ENCODE peak calls at places on chromosomes 3 and 15, in six cellular contexts. One of them, this sample, is unnamed.

GRCh38 chr3:46098319-46098761 is 71.1 kb upstream of the XCR1 start:
- DNase-seq in transverse colon: peak
- DNase-seq in sigmoid colon: peak
- DNase-seq in vagina: peak
- DNase-seq in GM23338: no peak
- DNase-seq in spleen: peak
- DNase-seq in this sample: no peak

GRCh38 chr3:177460100-177460499 is 262.8 kb upstream of the TBL1XR1 start:
- DNase-seq in transverse colon: no peak
- DNase-seq in sigmoid colon: no peak
- DNase-seq in GM23338: peak
- DNase-seq in spleen: no peak
- DNase-seq in vagina: no peak
- DNase-seq in this sample: no peak

GRCh38 chr3:132174500-132174899 is 139.7 kb upstream of the CPNE4 start:
- DNase-seq in GM23338: no peak
- DNase-seq in transverse colon: no peak
- DNase-seq in sigmoid colon: no peak
- DNase-seq in spleen: no peak
- DNase-seq in vagina: no peak
- DNase-seq in this sample: no peak

GRCh38 chr15:86645861-86646393 is 566.3 kb downstream of the AGBL1 start:
- DNase-seq in sigmoid colon: no peak
- DNase-seq in spleen: no peak
- DNase-seq in vagina: no peak
- DNase-seq in GM23338: peak
- DNase-seq in transverse colon: no peak
- DNase-seq in this sample: no peak

GRCh38 chr3:185992801-185993467 is 55.1 kb upstream of the TRA2B start:
- DNase-seq in spleen: no peak
- DNase-seq in sigmoid colon: no peak
- DNase-seq in vagina: no peak
- DNase-seq in GM23338: no peak
- DNase-seq in transverse colon: no peak
- DNase-seq in this sample: no peak

GRCh38 chr3:189353318-189353958 is 181.7 kb downstream of the TPRG1 start:
- DNase-seq in GM23338: no peak
- DNase-seq in transverse colon: no peak
- DNase-seq in vagina: no peak
- DNase-seq in spleen: no peak
- DNase-seq in sigmoid colon: no peak
- DNase-seq in this sample: no peak

GRCh38 chr15:26564354-26564753 is 208.5 kb downstream of the GABRB3 start:
- DNase-seq in spleen: no peak
- DNase-seq in transverse colon: no peak
- DNase-seq in GM23338: peak
- DNase-seq in sigmoid colon: no peak
- DNase-seq in vagina: no peak
- DNase-seq in this sample: no peak

GRCh38 chr3:14946749-14947104 is 656 bp upstream of the NR2C2 start:
- DNase-seq in sigmoid colon: no peak
- DNase-seq in transverse colon: no peak
- DNase-seq in GM23338: no peak
- DNase-seq in spleen: no peak
- DNase-seq in vagina: no peak
- DNase-seq in this sample: no peak

GRCh38 chr3:187062526-187063177 is 76.6 kb downstream of the RPL39L start:
- DNase-seq in GM23338: no peak
- DNase-seq in sigmoid colon: no peak
- DNase-seq in vagina: no peak
- DNase-seq in spleen: no peak
- DNase-seq in transverse colon: no peak
- DNase-seq in this sample: no peak

GRCh38 chr3:168087539-168087938 is 8.2 kb downstream of the GOLIM4 start:
- DNase-seq in spleen: no peak
- DNase-seq in sigmoid colon: no peak
- DNase-seq in vagina: no peak
- DNase-seq in transverse colon: no peak
- DNase-seq in GM23338: no peak
- DNase-seq in this sample: no peak

GRCh38 chr15:96341465-96342142 is 11.1 kb downstream of the NR2F2 start:
- DNase-seq in vagina: peak
- DNase-seq in GM23338: peak
- DNase-seq in transverse colon: no peak
- DNase-seq in sigmoid colon: peak
- DNase-seq in spleen: no peak
- DNase-seq in this sample: peak

GRCh38 chr3:72818915-72819314 is 29.3 kb downstream of the SHQ1 start:
- DNase-seq in vagina: no peak
- DNase-seq in sigmoid colon: no peak
- DNase-seq in transverse colon: no peak
- DNase-seq in GM23338: no peak
- DNase-seq in spleen: no peak
- DNase-seq in this sample: no peak

GRCh38 chr15:33580526-33580925 is 269.8 kb downstream of the RYR3 start:
- DNase-seq in spleen: no peak
- DNase-seq in sigmoid colon: no peak
- DNase-seq in vagina: no peak
- DNase-seq in GM23338: no peak
- DNase-seq in transverse colon: no peak
- DNase-seq in this sample: no peak

GRCh38 chr3:71423151-71423906 is 160.2 kb downstream of the FOXP1 start:
- DNase-seq in GM23338: no peak
- DNase-seq in sigmoid colon: no peak
- DNase-seq in spleen: no peak
- DNase-seq in transverse colon: no peak
- DNase-seq in vagina: no peak
- DNase-seq in this sample: no peak

GRCh38 chr15:40255033-40255432 is 16.2 kb downstream of the PAK6 start:
- DNase-seq in transverse colon: no peak
- DNase-seq in spleen: no peak
- DNase-seq in GM23338: no peak
- DNase-seq in sigmoid colon: no peak
- DNase-seq in vagina: no peak
- DNase-seq in this sample: no peak

GRCh38 chr15:90001062-90001682 is at the start of gene ZNF710:
- DNase-seq in transverse colon: peak
- DNase-seq in sigmoid colon: peak
- DNase-seq in GM23338: peak
- DNase-seq in spleen: peak
- DNase-seq in vagina: no peak
- DNase-seq in this sample: no peak

GRCh38 chr3:12865271-12865670 is 23.9 kb upstream of the RPL32 start:
- DNase-seq in vagina: no peak
- DNase-seq in sigmoid colon: no peak
- DNase-seq in transverse colon: no peak
- DNase-seq in GM23338: no peak
- DNase-seq in spleen: no peak
- DNase-seq in this sample: no peak

GRCh38 chr15:28923726-28924280 is 38.0 kb downstream of the APBA2 start:
- DNase-seq in transverse colon: no peak
- DNase-seq in GM23338: no peak
- DNase-seq in sigmoid colon: peak
- DNase-seq in vagina: no peak
- DNase-seq in spleen: peak
- DNase-seq in this sample: no peak

GRCh38 chr3:111999924-112000835 is 1.5 kb downstream of the TAGLN3 start:
- DNase-seq in GM23338: peak
- DNase-seq in transverse colon: no peak
- DNase-seq in vagina: no peak
- DNase-seq in spleen: no peak
- DNase-seq in sigmoid colon: no peak
- DNase-seq in this sample: peak

DNA sequence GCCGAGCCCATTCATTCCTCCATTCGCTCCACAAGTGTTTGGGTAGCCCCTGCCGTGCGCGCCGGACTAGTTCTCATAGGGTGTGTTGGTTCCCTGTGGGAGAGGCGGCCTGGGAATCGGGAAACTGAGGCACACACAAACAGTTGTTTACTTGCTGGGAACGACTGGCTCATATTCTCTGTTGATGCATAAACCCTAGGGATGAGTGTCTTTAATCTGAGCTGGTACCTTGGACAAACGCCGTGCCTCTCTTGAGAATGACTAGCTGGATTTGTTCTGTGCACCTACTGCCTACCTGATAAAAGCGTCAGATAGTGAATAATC is 737 bp downstream of the DNAJA4 start:
- DNase-seq in sigmoid colon: no peak
- DNase-seq in vagina: no peak
- DNase-seq in transverse colon: no peak
- DNase-seq in GM23338: no peak
- DNase-seq in spleen: no peak
- DNase-seq in this sample: no peak
- TF ChIP-seq POLR2AphosphoS5 in sigmoid colon: no peak
- TF ChIP-seq POLR2AphosphoS5 in vagina: no peak
- TF ChIP-seq POLR2AphosphoS5 in transverse colon: no peak
- TF ChIP-seq POLR2AphosphoS5 in GM23338: no peak
- TF ChIP-seq POLR2AphosphoS5 in spleen: no peak
- TF ChIP-seq POLR2AphosphoS5 in this sample: no peak

DNA sequence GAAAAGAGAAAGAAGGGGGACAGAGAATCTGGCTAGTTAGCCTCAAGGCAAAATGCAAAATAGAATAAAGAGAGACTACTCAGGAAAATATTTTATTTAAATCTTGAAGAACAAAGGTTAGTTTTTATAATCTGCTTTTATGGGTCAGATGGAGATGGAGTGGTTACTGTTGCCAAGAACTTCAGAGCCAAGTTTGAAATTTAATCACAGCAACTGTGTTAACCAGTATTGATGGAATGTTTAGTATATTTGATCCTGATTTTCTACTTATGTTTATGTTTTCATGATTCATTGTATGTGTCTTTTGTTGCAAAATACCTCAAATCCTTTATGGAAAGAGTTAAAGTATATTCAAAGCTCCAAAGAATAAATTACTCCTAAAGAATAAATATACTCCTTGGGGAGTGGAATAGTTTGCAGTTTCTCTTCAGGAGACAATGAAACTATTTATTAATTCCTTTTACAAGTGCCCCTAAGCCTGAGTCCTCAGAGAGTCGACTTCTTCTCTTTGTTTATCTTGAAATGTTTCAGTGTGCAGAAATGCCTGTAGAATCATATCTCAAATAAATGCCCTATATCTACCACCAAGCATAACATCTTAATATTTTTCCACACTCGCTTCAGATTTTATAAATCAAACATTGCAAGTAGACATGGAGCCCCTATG is 60.9 kb upstream of the THSD4 start:
- DNase-seq in sigmoid colon: no peak
- DNase-seq in spleen: no peak
- DNase-seq in GM23338: no peak
- DNase-seq in vagina: no peak
- DNase-seq in transverse colon: no peak
- DNase-seq in this sample: no peak
- H3K27ac ChIP-seq in sigmoid colon: no peak
- H3K27ac ChIP-seq in spleen: no peak
- H3K27ac ChIP-seq in GM23338: no peak
- H3K27ac ChIP-seq in vagina: no peak
- H3K27ac ChIP-seq in transverse colon: peak
- H3K27ac ChIP-seq in this sample: no peak

DNA sequence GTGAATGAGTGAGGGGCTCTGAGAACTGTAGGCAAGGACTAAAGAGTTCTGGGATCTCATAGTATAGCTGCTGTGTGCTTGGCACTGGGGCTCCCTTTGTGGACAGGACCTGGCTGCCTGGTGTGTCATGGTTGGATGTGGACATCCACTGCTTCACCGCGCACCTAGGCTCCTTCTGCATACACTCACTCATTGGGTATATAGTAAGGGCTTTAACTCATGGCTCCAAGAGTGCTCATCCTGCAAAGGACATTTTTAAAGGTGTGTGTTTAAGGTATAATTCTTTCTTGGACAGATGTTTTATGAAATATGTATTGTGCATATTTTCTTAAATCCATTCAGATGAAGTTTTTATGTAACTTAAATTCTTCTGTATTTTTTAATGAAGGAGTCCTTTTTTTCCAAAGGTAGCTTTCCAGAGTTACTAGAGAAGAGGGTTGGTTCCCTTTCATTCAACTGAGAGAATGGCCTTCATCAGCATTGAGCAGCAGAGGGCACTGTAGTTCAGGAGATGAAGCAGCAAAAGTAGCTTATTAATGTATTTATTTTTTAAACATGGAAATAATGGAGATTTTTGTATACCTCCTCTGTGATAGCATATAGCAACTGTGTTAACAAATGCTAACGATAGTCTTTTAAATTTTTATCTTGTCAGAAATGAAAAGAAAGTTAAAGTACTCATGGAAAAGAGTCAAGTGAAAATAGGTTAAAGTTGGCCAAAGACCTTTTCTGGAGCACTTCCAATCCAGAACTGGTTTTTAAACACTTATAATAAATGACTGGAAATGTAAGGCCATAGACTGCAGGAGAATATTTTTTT is 25.2 kb downstream of the OXNAD1 start:
- DNase-seq in vagina: no peak
- DNase-seq in sigmoid colon: no peak
- DNase-seq in GM23338: peak
- DNase-seq in spleen: no peak
- DNase-seq in transverse colon: peak
- DNase-seq in this sample: no peak
- TF ChIP-seq POLR2AphosphoS5 in vagina: no peak
- TF ChIP-seq POLR2AphosphoS5 in sigmoid colon: no peak
- TF ChIP-seq POLR2AphosphoS5 in GM23338: no peak
- TF ChIP-seq POLR2AphosphoS5 in spleen: no peak
- TF ChIP-seq POLR2AphosphoS5 in transverse colon: no peak
- TF ChIP-seq POLR2AphosphoS5 in this sample: no peak

GRCh38 chr15:101252836-101253235 is 988 bp upstream of the CHSY1 start:
- DNase-seq in transverse colon: no peak
- DNase-seq in GM23338: no peak
- DNase-seq in vagina: no peak
- DNase-seq in sigmoid colon: no peak
- DNase-seq in spleen: no peak
- DNase-seq in this sample: no peak

GRCh38 chr15:101248274-101248673 is 3.6 kb downstream of the CHSY1 start:
- DNase-seq in GM23338: no peak
- DNase-seq in vagina: no peak
- DNase-seq in sigmoid colon: no peak
- DNase-seq in transverse colon: no peak
- DNase-seq in spleen: no peak
- DNase-seq in this sample: no peak

GRCh38 chr15:101251830-101252820 is at the start of gene CHSY1:
- DNase-seq in transverse colon: peak
- DNase-seq in sigmoid colon: peak
- DNase-seq in spleen: peak
- DNase-seq in vagina: no peak
- DNase-seq in GM23338: peak
- DNase-seq in this sample: peak

GRCh38 chr15:101250931-101251829 is 668 bp downstream of the CHSY1 start:
- DNase-seq in vagina: no peak
- DNase-seq in sigmoid colon: peak
- DNase-seq in spleen: peak
- DNase-seq in GM23338: peak
- DNase-seq in transverse colon: no peak
- DNase-seq in this sample: no peak

DNA sequence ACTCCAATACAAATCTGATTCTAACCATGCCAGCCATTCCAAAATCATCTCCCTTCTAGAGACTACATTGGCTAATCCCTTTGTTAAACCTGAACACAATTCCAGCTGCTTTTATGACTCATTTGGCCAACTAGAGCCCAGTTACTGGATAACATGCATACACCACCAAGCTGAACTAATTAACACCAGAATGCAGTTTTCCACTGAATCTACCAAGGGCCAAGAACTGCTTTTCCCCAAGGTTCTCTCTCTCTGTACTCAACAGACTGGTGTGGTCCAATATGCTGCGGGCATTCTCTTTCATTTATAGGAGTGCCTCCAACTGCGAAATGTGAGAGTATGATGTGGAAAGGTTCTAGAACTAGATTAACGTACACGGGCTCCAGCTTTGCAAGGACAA is 1.5 kb downstream of the CHSY1 start:
- DNase-seq in transverse colon: no peak
- DNase-seq in vagina: no peak
- DNase-seq in sigmoid colon: no peak
- DNase-seq in GM23338: no peak
- DNase-seq in spleen: no peak
- DNase-seq in this sample: no peak
- H3K27ac ChIP-seq in transverse colon: peak
- H3K27ac ChIP-seq in vagina: peak
- H3K27ac ChIP-seq in sigmoid colon: peak
- H3K27ac ChIP-seq in GM23338: no peak
- H3K27ac ChIP-seq in spleen: peak
- H3K27ac ChIP-seq in this sample: peak